ENCODE peak calls at places on chromosomes 7 and 10, in five cellular contexts. O is breast epithelium, W is HCT116, L is heart right ventricle, K is cardiac muscle cell. N is an unnamed sample. For H3K27me3, the result is how much of the 10 kb centered on the place peaks cover.

GRCh38 chr7:93544686-93545085 is 29.8 kb downstream of the CALCR start:
- DNase-seq in O (no peak), W (no peak), L (no peak), K (no peak), N (no peak)

GRCh38 chr10:130079614-130080460 is 30.8 kb downstream of the C10orf143 start:
- DNase-seq in O (no peak), W (no peak), L (no peak), K (no peak), N (no peak)

GRCh38 chr10:61904711-61905445 is 3.4 kb downstream of the ARID5B start:
- DNase-seq in O (no peak), W (no peak), L (no peak), K (peak), N (peak)

GRCh38 chr7:116706668-116707126 is 34.7 kb downstream of the MET start:
- DNase-seq in O (no peak), W (peak), L (no peak), K (peak), N (peak)

GRCh38 chr10:132399117-132400035 is 2.4 kb downstream of the PWWP2B start:
- DNase-seq in O (no peak), W (no peak), L (peak), K (no peak), N (no peak)

GRCh38 chr10:26334932-26335573 is 103.1 kb upstream of the APBB1IP start:
- DNase-seq in O (no peak), W (peak), L (no peak), K (peak), N (peak)

GRCh38 chr10:75430000-75430763 is 1.2 kb upstream of the LRMDA start:
- DNase-seq in O (no peak), W (no peak), L (peak), K (peak), N (no peak)

GRCh38 chr7:30247546-30248386 is 36.6 kb upstream of the ZNRF2 start:
- DNase-seq in O (no peak), W (no peak), L (no peak), K (no peak), N (peak)

GRCh38 chr7:107788662-107789061 is 14.4 kb downstream of the SLC26A3 start:
- DNase-seq in O (no peak), W (no peak), L (no peak), K (no peak), N (no peak)

GRCh38 chr10:58856508-58857240 is 319.8 kb upstream of the PHYHIPL start:
- DNase-seq in O (no peak), W (peak), L (no peak), K (peak), N (no peak)

GRCh38 chr7:110017405-110017804 is 1073.5 kb upstream of the LRRN3 start:
- DNase-seq in O (no peak), W (no peak), L (no peak), K (no peak), N (no peak)
- H3K4me3 ChIP-seq in O (no peak), W (no peak), L (no peak), K (no peak), N (no peak)

GRCh38 chr7:134197342-134197741 is 70.2 kb downstream of the LRGUK start:
- DNase-seq in O (no peak), W (no peak), L (no peak), K (no peak), N (no peak)
- TF ChIP-seq CTCF in O (no peak), W (no peak), L (no peak), K (no peak), N (no peak)

DNA sequence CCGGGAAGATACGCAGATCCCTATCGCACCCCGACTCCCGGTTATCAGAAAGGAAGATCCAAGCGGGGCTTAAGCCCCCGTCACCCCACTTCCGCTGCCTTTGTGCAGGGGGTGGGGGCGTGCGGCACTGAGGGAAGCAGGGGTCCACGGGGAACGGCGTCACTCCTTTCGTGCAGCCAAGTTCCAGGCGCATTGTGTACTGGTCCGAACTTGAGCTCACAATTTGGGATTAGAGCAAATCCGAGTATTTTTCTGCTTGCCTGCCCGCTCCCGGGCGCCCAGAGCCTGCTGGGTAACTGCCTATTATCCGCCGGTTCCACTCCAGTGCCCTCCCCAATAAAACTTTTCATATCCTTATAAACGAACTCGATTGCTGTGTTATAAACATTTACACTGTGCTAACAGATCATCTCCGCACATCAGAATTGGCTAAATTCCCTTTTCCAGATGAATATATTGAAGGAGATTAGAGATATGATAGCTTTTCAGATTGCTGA is 64.9 kb downstream of the UNCX start:
- DNase-seq in O (no peak), W (no peak), L (no peak), K (no peak), N (peak)
- H3K27me3 ChIP-seq in O (half or more), W (under half), L (under half), K (under half), N (under half)

GRCh38 chr7:25861704-25862253 is 290.2 kb upstream of the NFE2L3 start:
- DNase-seq in O (no peak), W (no peak), L (no peak), K (no peak), N (no peak)
- H3K4me3 ChIP-seq in O (peak), W (peak), L (no peak), K (peak), N (peak)

GRCh38 chr7:66142334-66142733 is 27.7 kb downstream of the CRCP start:
- DNase-seq in O (no peak), W (no peak), L (no peak), K (no peak), N (no peak)
- TF ChIP-seq CTCF in O (no peak), W (no peak), L (no peak), K (no peak), N (no peak)

DNA sequence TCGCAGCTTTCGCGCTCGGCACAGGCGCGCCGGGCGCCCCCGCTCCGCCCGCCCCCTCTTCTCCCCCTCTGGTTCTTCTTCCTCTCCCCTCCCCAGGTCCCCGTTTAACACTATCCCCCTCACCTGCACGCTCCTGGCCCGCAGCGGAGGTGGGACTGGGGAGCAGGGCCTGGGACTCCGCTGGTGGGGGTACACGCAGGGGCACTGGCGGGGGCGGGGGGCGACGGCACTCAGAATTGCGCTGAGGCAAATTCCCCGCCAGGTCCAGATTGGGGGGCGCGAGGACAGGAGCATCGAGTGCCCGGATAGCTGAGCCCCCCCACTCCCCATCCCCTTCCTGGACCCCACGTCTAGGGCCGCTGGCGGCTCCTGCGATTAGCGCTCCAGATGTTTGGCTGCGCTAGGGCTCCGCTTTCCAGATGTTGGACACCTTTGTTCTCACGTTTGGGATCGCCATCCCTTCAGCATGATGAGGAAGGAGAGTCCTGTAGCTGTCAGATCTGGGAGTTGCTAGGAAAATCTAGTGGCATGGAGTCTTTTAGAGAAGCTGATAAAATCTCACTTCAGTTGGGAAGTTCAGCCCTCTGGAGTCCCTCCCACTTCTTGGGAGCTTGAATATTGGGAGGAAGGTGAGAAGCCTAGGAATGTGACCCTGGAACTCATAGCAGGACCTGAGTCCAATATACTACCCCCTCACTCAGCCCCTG is 31.4 kb upstream of the PAX2 start:
- DNase-seq in O (no peak), W (no peak), L (no peak), K (no peak), N (no peak)
- H3K27me3 ChIP-seq in O (half or more), W (under half), L (under half), K (half or more), N (half or more)

GRCh38 chr7:27110163-27110976 is 7.9 kb upstream of the HOXA2 start:
- DNase-seq in O (no peak), W (no peak), L (no peak), K (no peak), N (no peak)
- H3K4me3 ChIP-seq in O (no peak), W (no peak), L (no peak), K (no peak), N (no peak)

N was measured in A673.